ENCODE peak calls at places on chromosomes 5 and 9, in ten cellular contexts. C is glomerular endothelial cell; G is lung microvascular endothelial cell; F is MV-4-11; T is iPS-NIHi11; K is right lobe of liver; H is NCI-H69; O is cardiac septum; A is mesendoderm; U is activated effector memory CD4-positive, alpha-beta T cell treated with Interleukin-2 at 50 U/mL for 16 hours. Q is an unnamed sample.

GRCh38 chr5:124746252-124746915 is at the start of gene ZNF608:
- DNase-seq in T (no peak), U (no peak), C (peak; percentile 70), H (peak; percentile 95), O (no peak), A (peak; percentile 75), G (peak; percentile 80), K (no peak), F (no peak), Q (peak; percentile 61)

GRCh38 chr5:15525679-15526275 is 25.8 kb downstream of the FBXL7 start:
- DNase-seq in C (no peak), K (no peak), O (no peak), A (no peak), G (peak; percentile 14), U (no peak), F (no peak), T (no peak), H (no peak), Q (no peak)

GRCh38 chr5:51997908-51998307 is 614.7 kb downstream of the ISL1 start:
- DNase-seq in H (peak; percentile 99), O (no peak), A (no peak), F (no peak), C (no peak), K (no peak), U (no peak), T (no peak), G (no peak), Q (peak; percentile 11)

GRCh38 chr5:32443541-32444190 is 874 bp downstream of the ZFR start:
- DNase-seq in C (no peak), U (peak; percentile 39), A (peak; percentile 85), O (peak; percentile 76), T (peak; percentile 79), G (peak; percentile 56), F (no peak), H (peak; percentile 72), K (peak; percentile 48), Q (no peak)

GRCh38 chr5:133086366-133086875 is 34.6 kb downstream of the HSPA4 start:
- DNase-seq in O (no peak), C (no peak), G (no peak), H (no peak), F (no peak), A (no peak), T (no peak), U (no peak), K (no peak), Q (no peak)

GRCh38 chr9:89775641-89776040 is 170.8 kb downstream of the GADD45G start:
- DNase-seq in T (no peak), F (no peak), K (peak; percentile 13), O (peak; percentile 74), H (no peak), U (no peak), A (no peak), C (no peak), G (no peak), Q (no peak)

GRCh38 chr5:72511371-72512178 is 4.4 kb upstream of the ZNF366 start:
- DNase-seq in U (no peak), F (peak; percentile 14), K (no peak), C (no peak), A (no peak), G (peak; percentile 90), H (no peak), T (no peak), O (no peak), Q (no peak)

GRCh38 chr9:69946800-69947437 is 96.7 kb upstream of the MAMDC2 start:
- DNase-seq in K (no peak), T (no peak), U (no peak), C (peak; percentile 51), G (peak; percentile 93), A (peak; percentile 67), H (peak; percentile 5), O (no peak), F (peak; percentile 84), Q (no peak)

GRCh38 chr5:100760700-100761099 is 142.4 kb downstream of the ST8SIA4 start:
- DNase-seq in A (no peak), H (no peak), F (no peak), U (no peak), T (no peak), O (no peak), K (no peak), G (no peak), C (no peak), Q (no peak)

GRCh38 chr9:73199886-73200285 is 48.2 kb downstream of the ANXA1 start:
- DNase-seq in G (no peak), F (no peak), K (no peak), H (peak; percentile 68), A (peak; percentile 35), O (no peak), C (no peak), U (no peak), T (peak; percentile 21), Q (no peak)

GRCh38 chr5:52989025-52989780 is at the start of gene ITGA2:
- DNase-seq in A (peak; percentile 62), K (peak; percentile 49), G (peak; percentile 64), T (peak; percentile 77), F (no peak), C (no peak), U (peak; percentile 5), H (peak; percentile 67), O (peak; percentile 78), Q (peak; percentile 4)

GRCh38 chr9:121700165-121700830 is 48.9 kb downstream of the DAB2IP start:
- DNase-seq in K (no peak), H (peak; percentile 86), U (no peak), A (peak; percentile 71), O (no peak), F (no peak), C (no peak), T (peak; percentile 76), G (peak; percentile 66), Q (no peak)

GRCh38 chr9:82488702-82489578 is 500.4 kb downstream of the SPATA31D1 start:
- DNase-seq in F (no peak), U (no peak), C (no peak), T (no peak), O (no peak), H (peak; percentile 93), K (peak; percentile 73), G (no peak), A (peak; percentile 45), Q (no peak)

GRCh38 chr5:149581931-149582768 is 852 bp downstream of the ARHGEF37 start:
- DNase-seq in A (peak; percentile 30), F (no peak), G (peak; percentile 50), U (no peak), C (no peak), K (no peak), O (no peak), H (peak; percentile 94), T (peak; percentile 52), Q (no peak)

GRCh38 chr5:53934126-53934856 is 373.9 kb downstream of the NDUFS4 start:
- DNase-seq in U (no peak), C (no peak), H (no peak), F (no peak), G (peak; percentile 20), A (no peak), K (no peak), O (no peak), T (no peak), Q (no peak)

GRCh38 chr5:75630875-75631274 is 19.6 kb downstream of the ANKDD1B start:
- DNase-seq in A (no peak), F (no peak), C (no peak), T (no peak), U (no peak), H (no peak), G (no peak), O (no peak), K (no peak), Q (no peak)

GRCh38 chr9:101477214-101477613 is 41.6 kb upstream of the ALDOB start:
- DNase-seq in H (no peak), F (no peak), A (no peak), O (no peak), U (no peak), G (no peak), K (no peak), C (no peak), T (no peak), Q (no peak)

GRCh38 chr9:4540425-4540824 is 50.2 kb downstream of the SLC1A1 start:
- DNase-seq in H (no peak), A (no peak), T (no peak), F (no peak), C (no peak), U (no peak), O (no peak), G (no peak), K (peak; percentile 82), Q (no peak)